ENCODE peak calls at places on chromosomes 16 and 17, in four cellular contexts. One of them, this sample, is unnamed. For H3K27me3, the result is how much of the 10 kb centered on the place peaks cover.

GRCh38 chr17:82960419-82961271 is 118.8 kb upstream of the METRNL start:
- DNase-seq in pancreas: no peak
- DNase-seq in heart left ventricle: peak
- DNase-seq in PC-9: no peak
- DNase-seq in this sample: no peak

GRCh38 chr16:79599256-79599836 is 1.2 kb downstream of the MAF start:
- DNase-seq in pancreas: peak
- DNase-seq in heart left ventricle: peak
- DNase-seq in PC-9: no peak
- DNase-seq in this sample: no peak

GRCh38 chr16:58177347-58177710 is 20.6 kb downstream of the CSNK2A2 start:
- DNase-seq in pancreas: no peak
- DNase-seq in heart left ventricle: no peak
- DNase-seq in PC-9: no peak
- DNase-seq in this sample: no peak

GRCh38 chr16:23207485-23207884 is 24.9 kb downstream of the SCNN1G start:
- DNase-seq in pancreas: no peak
- DNase-seq in heart left ventricle: no peak
- DNase-seq in PC-9: no peak
- DNase-seq in this sample: no peak

GRCh38 chr17:38559025-38559879 is 46.5 kb downstream of the SRCIN1 start:
- DNase-seq in pancreas: peak
- DNase-seq in heart left ventricle: peak
- DNase-seq in PC-9: peak
- DNase-seq in this sample: peak

GRCh38 chr17:81202318-81202717 is 20.4 kb downstream of the CEP131 start:
- DNase-seq in pancreas: no peak
- DNase-seq in heart left ventricle: no peak
- DNase-seq in PC-9: no peak
- DNase-seq in this sample: no peak

GRCh38 chr16:52453661-52454060 is 93.3 kb downstream of the TOX3 start:
- DNase-seq in pancreas: no peak
- DNase-seq in heart left ventricle: no peak
- DNase-seq in PC-9: no peak
- DNase-seq in this sample: peak

GRCh38 chr16:3787924-3788661 is 70.8 kb upstream of the TRAP1 start:
- DNase-seq in pancreas: no peak
- DNase-seq in heart left ventricle: no peak
- DNase-seq in PC-9: no peak
- DNase-seq in this sample: no peak

GRCh38 chr17:82604532-82604931 is 43.7 kb downstream of the WDR45B start:
- DNase-seq in pancreas: no peak
- DNase-seq in heart left ventricle: peak
- DNase-seq in PC-9: no peak
- DNase-seq in this sample: no peak

GRCh38 chr17:29615048-29615385 is 7.7 kb downstream of the CORO6 start:
- DNase-seq in pancreas: no peak
- DNase-seq in heart left ventricle: peak
- DNase-seq in PC-9: no peak
- DNase-seq in this sample: peak

GRCh38 chr16:70675851-70676513 is 9.9 kb downstream of the MTSS2 start:
- DNase-seq in pancreas: no peak
- DNase-seq in heart left ventricle: peak
- DNase-seq in PC-9: no peak
- DNase-seq in this sample: no peak

GRCh38 chr16:57689772-57690558 is 4.6 kb upstream of the DRC7 start:
- DNase-seq in pancreas: no peak
- DNase-seq in heart left ventricle: no peak
- DNase-seq in PC-9: peak
- DNase-seq in this sample: no peak

GRCh38 chr17:52376137-52376536 is 217.6 kb upstream of the CA10 start:
- DNase-seq in pancreas: no peak
- DNase-seq in heart left ventricle: no peak
- DNase-seq in PC-9: no peak
- DNase-seq in this sample: no peak

GRCh38 chr16:17921357-17921978 is 415.1 kb downstream of the NPIPA8 start:
- DNase-seq in pancreas: no peak
- DNase-seq in heart left ventricle: no peak
- DNase-seq in PC-9: no peak
- DNase-seq in this sample: peak

GRCh38 chr16:2090481-2090797 is 42.7 kb downstream of the TSC2 start:
- DNase-seq in pancreas: no peak
- DNase-seq in heart left ventricle: peak
- DNase-seq in PC-9: no peak
- DNase-seq in this sample: peak

DNA sequence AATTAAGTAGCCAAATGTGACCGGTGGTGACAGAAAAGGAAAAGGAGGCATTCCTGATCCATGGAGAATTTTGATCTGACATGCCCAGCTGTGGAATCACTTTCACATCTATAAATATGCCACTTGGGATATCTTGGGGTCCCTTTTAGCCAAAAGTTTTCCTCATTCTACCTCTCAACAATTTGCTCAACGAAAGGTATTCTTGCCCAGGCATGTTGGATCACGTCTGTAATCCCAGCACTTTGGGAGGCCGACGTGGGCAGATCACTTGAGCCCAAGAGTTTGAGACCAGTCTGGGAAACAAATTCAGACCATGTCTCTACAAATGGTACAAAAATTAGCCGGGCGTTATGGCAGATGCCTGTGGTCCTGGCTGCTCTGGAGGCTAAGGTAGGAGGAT is 24.3 kb downstream of the LITAF start:
- DNase-seq in pancreas: no peak
- DNase-seq in heart left ventricle: no peak
- DNase-seq in PC-9: no peak
- DNase-seq in this sample: no peak
- H3K27ac ChIP-seq in pancreas: no peak
- H3K27ac ChIP-seq in heart left ventricle: no peak
- H3K27ac ChIP-seq in PC-9: no peak
- H3K27ac ChIP-seq in this sample: no peak

GRCh38 chr17:49294126-49294525 is 63.5 kb upstream of the PHOSPHO1 start:
- DNase-seq in pancreas: no peak
- DNase-seq in heart left ventricle: no peak
- DNase-seq in PC-9: no peak
- DNase-seq in this sample: no peak
- H3K27me3 ChIP-seq in pancreas: under half
- H3K27me3 ChIP-seq in heart left ventricle: under half
- H3K27me3 ChIP-seq in PC-9: under half
- H3K27me3 ChIP-seq in this sample: under half

GRCh38 chr16:30457256-30457655 is 11.6 kb upstream of the SEPHS2 start:
- DNase-seq in pancreas: no peak
- DNase-seq in heart left ventricle: peak
- DNase-seq in PC-9: no peak
- DNase-seq in this sample: no peak
- H3K27ac ChIP-seq in pancreas: no peak
- H3K27ac ChIP-seq in heart left ventricle: no peak
- H3K27ac ChIP-seq in PC-9: no peak
- H3K27ac ChIP-seq in this sample: no peak

DNA sequence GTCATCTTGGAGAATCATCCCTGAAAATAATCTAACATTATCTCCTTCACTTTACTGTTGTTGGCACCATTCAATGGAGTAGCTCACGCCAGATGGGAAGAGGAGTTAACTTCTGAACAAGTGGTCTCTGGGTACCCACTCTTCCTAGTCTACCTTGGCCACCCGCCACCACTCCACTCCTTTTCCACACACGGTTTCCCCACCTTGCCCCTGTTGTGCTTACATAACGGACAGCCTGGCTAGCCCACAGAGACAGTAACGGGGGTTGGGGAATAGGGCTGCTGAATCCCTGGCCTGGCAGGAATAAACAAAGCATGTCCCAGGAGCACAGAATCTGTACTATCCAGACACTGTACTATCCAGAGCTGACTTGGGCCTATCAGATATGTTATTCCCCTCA is 3.6 kb upstream of the MXRA7 start:
- DNase-seq in pancreas: no peak
- DNase-seq in heart left ventricle: no peak
- DNase-seq in PC-9: no peak
- DNase-seq in this sample: no peak
- H3K27me3 ChIP-seq in pancreas: under half
- H3K27me3 ChIP-seq in heart left ventricle: under half
- H3K27me3 ChIP-seq in PC-9: under half
- H3K27me3 ChIP-seq in this sample: under half

DNA sequence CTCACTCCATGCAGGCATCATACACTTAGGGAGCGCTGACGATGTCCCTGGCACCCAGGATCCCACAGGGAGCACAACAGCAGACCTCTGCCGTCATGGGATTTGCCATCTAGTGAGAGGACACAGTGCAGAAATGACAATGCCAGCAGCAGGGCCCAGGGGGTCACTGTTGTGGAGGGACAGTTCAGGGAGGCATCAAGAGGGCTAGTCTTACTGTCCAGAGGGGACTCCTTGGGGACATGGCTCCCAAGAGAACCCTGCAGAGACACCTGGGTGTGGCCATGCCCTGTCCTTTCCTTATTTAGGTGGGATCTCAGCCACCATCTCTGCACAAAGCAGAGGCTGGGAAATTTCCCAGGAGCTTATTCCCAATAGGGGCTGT is 73.7 kb downstream of the CRISPLD2 start:
- DNase-seq in pancreas: no peak
- DNase-seq in heart left ventricle: no peak
- DNase-seq in PC-9: no peak
- DNase-seq in this sample: no peak
- H3K27ac ChIP-seq in pancreas: no peak
- H3K27ac ChIP-seq in heart left ventricle: no peak
- H3K27ac ChIP-seq in PC-9: peak
- H3K27ac ChIP-seq in this sample: no peak

This sample was measured in transverse colon.